ENCODE peak calls at places on chromosome 1, in nine cellular contexts. Y, O, K, T, P, Q, G, M and E are unnamed samples.

GRCh38 chr1:30879940-30880339 is 28.6 kb downstream of the SDC3 start:
- DNase-seq in O (no peak), K (no peak), P (peak), G (no peak), Y (no peak), T (no peak), Q (no peak), M (no peak), E (peak)

GRCh38 chr1:25757151-25757845 is 42.7 kb upstream of the SELENON start:
- DNase-seq in M (no peak), Y (no peak), T (no peak), Q (no peak), K (no peak), O (no peak), G (no peak), P (no peak), E (no peak)

GRCh38 chr1:201576914-201577313 is 38.0 kb downstream of the NAV1 start:
- DNase-seq in M (no peak), Y (no peak), O (no peak), T (no peak), P (no peak), G (no peak), K (no peak), Q (no peak), E (no peak)

GRCh38 chr1:179047637-179048002 is 21.9 kb downstream of the FAM20B start:
- DNase-seq in O (no peak), K (no peak), M (no peak), P (no peak), Y (no peak), G (no peak), Q (no peak), T (no peak), E (no peak)

GRCh38 chr1:43913666-43914325 is 19.8 kb upstream of the ARTN start:
- DNase-seq in M (no peak), T (no peak), K (no peak), G (no peak), Q (no peak), P (no peak), O (no peak), Y (no peak), E (no peak)

GRCh38 chr1:223230161-223230881 is 87.3 kb upstream of the TLR5 start:
- DNase-seq in Q (peak), Y (no peak), O (peak), P (no peak), G (peak), T (no peak), M (peak), K (no peak), E (no peak)

GRCh38 chr1:7290971-7291970 is 479.8 kb upstream of the VAMP3 start:
- DNase-seq in T (peak), Q (peak), K (no peak), M (peak), G (peak), O (no peak), P (no peak), Y (no peak), E (peak)

GRCh38 chr1:93206567-93206954 is 26.0 kb downstream of the CCDC18 start:
- DNase-seq in T (no peak), P (no peak), Y (no peak), O (no peak), Q (no peak), K (no peak), G (no peak), M (no peak), E (no peak)